ENCODE peak calls at places on chromosomes 5 and 9, in four cellular contexts. M, P, K and Y are unnamed samples. For H3K4me1, the result is how much of the 10 kb centered on the place peaks cover.

GRCh38 chr9:69452110-69452780 is 127.2 kb downstream of the ENTREP1 start:
- DNase-seq in M (no peak), P (no peak), K (no peak), Y (no peak)

GRCh38 chr5:52786937-52787599 is 648 bp upstream of the ITGA1 start:
- DNase-seq in M (peak), P (no peak), K (no peak), Y (peak)

GRCh38 chr9:94014845-94015244 is 59.7 kb upstream of the BARX1 start:
- DNase-seq in M (no peak), P (no peak), K (no peak), Y (no peak)

GRCh38 chr5:160390787-160391696 is 8.8 kb downstream of the FAM200C start:
- DNase-seq in M (no peak), P (no peak), K (no peak), Y (no peak)

GRCh38 chr9:113590991-113591898 is 127.7 kb downstream of the RGS3 start:
- DNase-seq in M (peak), P (peak), K (peak), Y (peak)

GRCh38 chr9:19965336-19965735 is 176.5 kb upstream of the SLC24A2 start:
- DNase-seq in M (no peak), P (no peak), K (no peak), Y (no peak)

GRCh38 chr9:123268240-123268949 is at the start of gene STRBP:
- DNase-seq in M (peak), P (peak), K (peak), Y (peak)

GRCh38 chr5:157004893-157005551 is 42.0 kb upstream of the TIMD4 start:
- DNase-seq in M (no peak), P (no peak), K (no peak), Y (no peak)

GRCh38 chr5:1479581-1480188 is 34.4 kb upstream of the SLC6A3 start:
- DNase-seq in M (no peak), P (peak), K (peak), Y (no peak)

GRCh38 chr5:126052120-126052519 is 371.1 kb upstream of the GRAMD2B start:
- DNase-seq in M (no peak), P (no peak), K (no peak), Y (no peak)

GRCh38 chr5:138790684-138791083 is 37.5 kb downstream of the CTNNA1 start:
- DNase-seq in M (no peak), P (no peak), K (no peak), Y (no peak)

GRCh38 chr9:129173296-129174101 is 4.6 kb downstream of the IER5L start:
- DNase-seq in M (no peak), P (no peak), K (no peak), Y (no peak)

GRCh38 chr9:101485873-101486692 is 47.6 kb upstream of the RNF20 start:
- DNase-seq in M (peak), P (no peak), K (peak), Y (peak)

GRCh38 chr5:131245948-131246347 is 17.9 kb upstream of the CDC42SE2 start:
- DNase-seq in M (no peak), P (no peak), K (no peak), Y (no peak)

GRCh38 chr9:85523202-85523601 is 218.6 kb downstream of the AGTPBP1 start:
- DNase-seq in M (no peak), P (no peak), K (no peak), Y (no peak)

GRCh38 chr9:88258012-88258411 is 119.7 kb upstream of the SPATA31C2 start:
- DNase-seq in M (no peak), P (no peak), K (no peak), Y (peak)

GRCh38 chr9:131276891-131277672 is 772 bp upstream of the FAM78A start:
- DNase-seq in M (no peak), P (peak), K (no peak), Y (no peak)

GRCh38 chr5:27316283-27316675 is 277.9 kb upstream of the CDH9 start:
- DNase-seq in M (no peak), P (no peak), K (no peak), Y (no peak)

GRCh38 chr5:160271396-160271795 is 41.0 kb downstream of the CCNJL start:
- DNase-seq in M (peak), P (peak), K (no peak), Y (no peak)

GRCh38 chr9:104961238-104961637 is 33.3 kb upstream of the ABCA1 start:
- DNase-seq in M (no peak), P (no peak), K (no peak), Y (peak)

GRCh38 chr5:89988998-89989690 is 420.4 kb downstream of the CETN3 start:
- DNase-seq in M (no peak), P (no peak), K (no peak), Y (no peak)

GRCh38 chr9:93810028-93810971 is 144.9 kb downstream of the BARX1 start:
- DNase-seq in M (no peak), P (peak), K (no peak), Y (no peak)

GRCh38 chr9:121735065-121735791 is 83.8 kb downstream of the DAB2IP start:
- DNase-seq in M (no peak), P (no peak), K (no peak), Y (no peak)

GRCh38 chr9:86257406-86257805 is 2.1 kb downstream of the C9orf153 start:
- DNase-seq in M (no peak), P (no peak), K (no peak), Y (no peak)

GRCh38 chr9:110317921-110318320 is 19.7 kb downstream of the TXNDC8 start:
- DNase-seq in M (no peak), P (no peak), K (no peak), Y (no peak)

GRCh38 chr9:36717276-36717675 is 144.6 kb downstream of the MELK start:
- DNase-seq in M (no peak), P (no peak), K (no peak), Y (no peak)

GRCh38 chr5:115329475-115329874 is 33.0 kb upstream of the CCDC112 start:
- DNase-seq in M (no peak), P (no peak), K (no peak), Y (no peak)

GRCh38 chr9:122372856-122373845 is 2.3 kb downstream of the PTGS1 start:
- DNase-seq in M (no peak), P (peak), K (no peak), Y (no peak)

GRCh38 chr9:117081641-117082317 is 333.1 kb downstream of the ASTN2 start:
- DNase-seq in M (no peak), P (no peak), K (no peak), Y (no peak)

GRCh38 chr9:5263568-5264218 is 32.5 kb downstream of the INSL4 start:
- DNase-seq in M (no peak), P (no peak), K (no peak), Y (peak)

GRCh38 chr5:7876867-7877266 is 7.9 kb downstream of the MTRR start:
- DNase-seq in M (no peak), P (no peak), K (no peak), Y (no peak)

GRCh38 chr9:137146527-137146918 is 7.6 kb downstream of the GRIN1 start:
- DNase-seq in M (no peak), P (no peak), K (peak), Y (no peak)

GRCh38 chr5:124156408-124157027 is 589.9 kb downstream of the ZNF608 start:
- DNase-seq in M (no peak), P (no peak), K (no peak), Y (no peak)

GRCh38 chr5:168782172-168782571 is 203.0 kb upstream of the PANK3 start:
- DNase-seq in M (no peak), P (no peak), K (no peak), Y (no peak)

GRCh38 chr5:151022511-151023018 is 2.2 kb downstream of the GPX3 start:
- DNase-seq in M (no peak), P (no peak), K (no peak), Y (peak)
- H3K4me1 ChIP-seq in M (under half), P (under half), K (half or more), Y (under half)

GRCh38 chr5:179613460-179614071 is 9.9 kb downstream of the HNRNPH1 start:
- DNase-seq in M (no peak), P (peak), K (no peak), Y (no peak)
- TF ChIP-seq POLR2A in M (no peak), P (no peak), K (no peak), Y (no peak)

GRCh38 chr5:135051872-135052271 is 17.8 kb upstream of the PITX1 start:
- DNase-seq in M (no peak), P (no peak), K (no peak), Y (no peak)

GRCh38 chr5:135053278-135053677 is 19.2 kb upstream of the PITX1 start:
- DNase-seq in M (no peak), P (peak), K (no peak), Y (no peak)

GRCh38 chr5:135053989-135054388 is 20.0 kb upstream of the PITX1 start:
- DNase-seq in M (no peak), P (no peak), K (no peak), Y (no peak)

GRCh38 chr5:135051399-135051798 is 17.4 kb upstream of the PITX1 start:
- DNase-seq in M (no peak), P (no peak), K (no peak), Y (no peak)

DNA sequence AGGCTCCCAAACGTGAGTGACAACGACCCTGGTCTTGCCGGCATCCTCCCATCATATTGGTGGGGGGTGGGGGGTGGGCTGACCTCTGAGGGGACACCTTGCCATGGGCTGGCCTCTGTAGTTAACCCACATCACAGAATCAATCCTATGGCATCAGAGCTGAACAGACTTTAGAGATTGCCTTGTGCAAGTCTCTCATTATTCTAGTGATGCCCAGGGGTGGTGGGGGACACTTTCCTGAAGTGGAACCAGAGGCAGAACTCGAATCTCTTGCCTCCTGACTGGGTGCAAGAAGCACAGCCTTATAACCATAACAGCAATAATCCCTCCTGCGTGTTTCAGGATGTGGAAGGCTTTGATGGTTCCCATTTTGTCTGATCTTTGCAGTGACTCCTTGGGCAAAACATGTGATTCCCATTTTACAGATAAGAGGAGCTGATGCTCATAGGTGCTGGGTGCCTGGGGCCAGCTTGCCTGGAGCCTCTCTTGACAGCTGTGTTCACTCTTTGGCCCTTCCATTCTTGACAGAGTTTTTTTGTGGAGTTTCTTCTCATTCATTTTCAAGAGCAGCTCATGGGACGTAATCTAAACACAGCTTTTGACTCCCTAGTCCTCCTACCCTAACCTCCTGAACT is 18.6 kb upstream of the PITX1 start:
- DNase-seq in M (no peak), P (no peak), K (no peak), Y (no peak)
- H3K4me1 ChIP-seq in M (under half), P (under half), K (under half), Y (under half)

GRCh38 chr5:172805018-172805683 is 28.9 kb upstream of the ERGIC1 start:
- DNase-seq in M (no peak), P (no peak), K (no peak), Y (no peak)
- TF ChIP-seq POLR2A in M (no peak), P (no peak), K (no peak), Y (no peak)

GRCh38 chr5:119357309-119357708 is 1.5 kb downstream of the TNFAIP8 start:
- DNase-seq in M (no peak), P (no peak), K (no peak), Y (no peak)
- H3K4me1 ChIP-seq in M (under half), P (half or more), K (under half), Y (under half)

GRCh38 chr5:180830253-180831138 is 27.9 kb upstream of the MGAT1 start:
- DNase-seq in M (peak), P (peak), K (peak), Y (peak)

GRCh38 chr5:180825768-180826525 is 23.3 kb upstream of the MGAT1 start:
- DNase-seq in M (peak), P (no peak), K (no peak), Y (peak)

GRCh38 chr5:180829711-180830110 is 27.1 kb upstream of the MGAT1 start:
- DNase-seq in M (no peak), P (no peak), K (no peak), Y (no peak)

GRCh38 chr5:180832638-180833068 is 28.4 kb downstream of the ZFP62 start:
- DNase-seq in M (no peak), P (no peak), K (no peak), Y (no peak)

DNA sequence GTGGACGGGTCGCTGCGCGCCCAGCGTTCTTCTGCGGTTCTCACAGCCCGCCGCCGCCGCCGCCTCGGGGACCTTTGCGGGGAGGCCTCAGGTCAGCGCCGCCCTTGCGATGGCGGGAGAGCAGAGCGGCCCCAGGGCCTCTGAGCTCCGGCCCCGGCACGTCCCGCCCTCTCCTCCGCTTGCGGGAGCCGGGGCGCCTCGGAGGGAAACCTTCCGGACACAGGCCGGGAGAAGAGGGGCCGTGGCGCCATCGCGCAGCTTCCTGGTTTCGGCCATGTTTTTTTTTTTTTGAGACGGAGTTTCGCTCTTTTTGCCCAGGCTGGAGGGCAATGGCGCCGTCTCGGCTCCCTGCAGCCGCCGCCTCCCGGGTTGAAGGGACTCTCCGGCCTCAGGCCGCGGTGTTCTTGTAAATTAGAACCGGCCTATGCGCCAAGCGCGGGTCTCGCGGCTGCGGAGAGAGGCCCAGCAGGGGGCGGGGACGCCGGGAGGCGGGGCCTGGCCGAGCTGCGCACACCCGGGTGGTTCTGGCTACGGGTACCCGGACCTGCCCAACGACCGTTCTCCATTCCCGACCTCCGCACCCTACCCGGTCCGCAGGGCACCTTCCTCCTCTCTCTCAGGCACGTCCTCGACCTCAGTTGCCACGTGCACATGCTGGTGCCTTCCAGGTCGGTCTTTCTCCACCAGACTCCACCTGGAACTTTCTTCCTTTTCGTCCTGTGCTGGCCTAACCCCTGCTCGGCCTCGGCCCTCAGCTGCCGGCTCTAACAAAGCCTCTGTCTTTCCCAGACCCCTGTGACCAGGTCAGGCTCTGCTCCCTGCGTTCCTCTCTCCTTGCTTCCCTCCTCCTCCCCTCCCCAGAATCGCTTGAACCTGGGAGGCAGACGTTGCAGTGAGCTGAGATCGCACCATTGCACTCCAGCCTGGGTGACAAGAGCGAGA is 28.8 kb upstream of the MGAT1 start:
- DNase-seq in M (peak), P (peak), K (peak), Y (peak)
- TF ChIP-seq POLR2A in M (peak), P (no peak), K (peak), Y (peak)

GRCh38 chr5:72244862-72245371 is 75.1 kb downstream of the MRPS27 start:
- DNase-seq in M (no peak), P (no peak), K (no peak), Y (peak)
- H3K4me1 ChIP-seq in M (under half), P (under half), K (half or more), Y (under half)

GRCh38 chr9:134136117-134136996 is 475 bp downstream of the WDR5 start:
- DNase-seq in M (no peak), P (no peak), K (peak), Y (peak)
- TF ChIP-seq POLR2A in M (no peak), P (no peak), K (no peak), Y (no peak)

DNA sequence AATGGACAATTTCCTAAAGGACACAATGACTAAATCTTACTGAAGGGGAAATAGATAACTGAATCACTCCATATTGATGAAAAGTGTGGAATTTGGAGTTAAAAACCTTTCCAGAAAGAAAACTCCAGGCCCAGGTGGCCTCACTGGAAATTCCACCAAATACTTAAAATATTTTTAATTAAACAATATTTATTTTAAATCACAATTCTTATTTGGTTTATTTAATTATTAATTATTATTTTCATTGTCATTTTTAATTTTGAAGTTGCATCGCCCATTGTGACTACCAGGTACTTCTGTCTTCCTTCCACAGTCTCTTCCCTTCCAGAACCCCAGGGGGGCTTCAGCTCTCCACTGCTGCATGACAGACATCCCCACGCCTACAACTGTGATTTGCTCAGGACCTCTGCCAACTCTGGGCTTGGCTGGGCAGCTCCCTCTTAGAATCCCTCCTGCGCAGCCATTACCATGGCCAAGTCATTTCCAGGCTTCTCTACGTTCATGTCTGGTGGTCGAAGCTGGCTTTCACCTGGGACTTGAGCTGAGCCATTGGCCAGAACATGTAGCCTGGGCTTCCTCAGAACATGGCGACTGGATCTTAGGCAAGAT is 16.4 kb upstream of the GADD45G start:
- DNase-seq in M (no peak), P (no peak), K (no peak), Y (no peak)
- H3K4me1 ChIP-seq in M (under half), P (under half), K (under half), Y (under half)